ENCODE peak calls at places on chromosomes 11 and 22, in four cellular contexts. One of them, this sample, is unnamed.

GRCh38 chr11:83881428-83881827 is 595.3 kb upstream of the CCDC90B start:
- DNase-seq in hepatocyte: no peak
- DNase-seq in GM23248: peak; percentile 10
- DNase-seq in fibroblast of lung: no peak
- DNase-seq in this sample: no peak

GRCh38 chr11:62555464-62556092 is 9.0 kb upstream of the AHNAK start:
- DNase-seq in hepatocyte: peak; percentile 53
- DNase-seq in fibroblast of lung: peak; percentile 76
- DNase-seq in GM23248: peak; percentile 49
- DNase-seq in this sample: peak; percentile 88

GRCh38 chr11:19970944-19971343 is 189.3 kb downstream of the DBX1 start:
- DNase-seq in GM23248: no peak
- DNase-seq in fibroblast of lung: no peak
- DNase-seq in hepatocyte: no peak
- DNase-seq in this sample: no peak

GRCh38 chr22:31347251-31348008 is 1.3 kb upstream of the PATZ1 start:
- DNase-seq in fibroblast of lung: peak; percentile 73
- DNase-seq in hepatocyte: peak; percentile 85
- DNase-seq in GM23248: peak; percentile 86
- DNase-seq in this sample: peak; percentile 85

GRCh38 chr11:85889676-85890579 is 34.7 kb downstream of the CCDC83 start:
- DNase-seq in hepatocyte: peak; percentile 68
- DNase-seq in fibroblast of lung: peak; percentile 53
- DNase-seq in GM23248: peak; percentile 88
- DNase-seq in this sample: peak; percentile 90

GRCh38 chr22:48511211-48511610 is 1316.5 kb downstream of the BRD1 start:
- DNase-seq in fibroblast of lung: no peak
- DNase-seq in GM23248: no peak
- DNase-seq in hepatocyte: no peak
- DNase-seq in this sample: no peak

GRCh38 chr22:20946991-20947390 is 20.1 kb upstream of the AIFM3 start:
- DNase-seq in GM23248: no peak
- DNase-seq in fibroblast of lung: no peak
- DNase-seq in hepatocyte: no peak
- DNase-seq in this sample: no peak

GRCh38 chr11:129655247-129655832 is 160.3 kb upstream of the TMEM45B start:
- DNase-seq in GM23248: no peak
- DNase-seq in hepatocyte: no peak
- DNase-seq in fibroblast of lung: no peak
- DNase-seq in this sample: no peak

GRCh38 chr22:30832407-30832987 is 136.1 kb downstream of the MORC2 start:
- DNase-seq in fibroblast of lung: no peak
- DNase-seq in hepatocyte: no peak
- DNase-seq in GM23248: no peak
- DNase-seq in this sample: no peak

GRCh38 chr11:61826930-61827572 is 1.0 kb upstream of the FADS2 start:
- DNase-seq in hepatocyte: no peak
- DNase-seq in GM23248: no peak
- DNase-seq in fibroblast of lung: no peak
- DNase-seq in this sample: no peak

GRCh38 chr22:37843746-37844089 is 416 bp downstream of the ANKRD54 start:
- DNase-seq in hepatocyte: peak; percentile 75
- DNase-seq in fibroblast of lung: peak; percentile 21
- DNase-seq in GM23248: peak; percentile 74
- DNase-seq in this sample: no peak

GRCh38 chr11:23789938-23790371 is 706.9 kb upstream of the LUZP2 start:
- DNase-seq in hepatocyte: peak; percentile 79
- DNase-seq in fibroblast of lung: peak; percentile 55
- DNase-seq in GM23248: peak; percentile 67
- DNase-seq in this sample: no peak

GRCh38 chr11:20873054-20873453 is 203.7 kb downstream of the NELL1 start:
- DNase-seq in GM23248: peak; percentile 8
- DNase-seq in fibroblast of lung: no peak
- DNase-seq in hepatocyte: peak; percentile 73
- DNase-seq in this sample: peak; percentile 83

GRCh38 chr22:11629661-11630385 is 3898.2 kb upstream of the OR11H1 start:
- DNase-seq in hepatocyte: no peak
- DNase-seq in fibroblast of lung: no peak
- DNase-seq in GM23248: no peak
- DNase-seq in this sample: no peak

GRCh38 chr11:12455938-12456337 is 78.6 kb downstream of the PARVA start:
- DNase-seq in hepatocyte: no peak
- DNase-seq in fibroblast of lung: peak; percentile 83
- DNase-seq in GM23248: peak; percentile 80
- DNase-seq in this sample: no peak

GRCh38 chr22:23857606-23858483 is at the start of gene SLC2A11:
- DNase-seq in hepatocyte: peak; percentile 100
- DNase-seq in fibroblast of lung: peak; percentile 97
- DNase-seq in GM23248: peak; percentile 100
- DNase-seq in this sample: peak; percentile 99

GRCh38 chr11:37849731-37850130 is 1251.7 kb upstream of the RAG2 start:
- DNase-seq in fibroblast of lung: peak; percentile 10
- DNase-seq in GM23248: no peak
- DNase-seq in hepatocyte: no peak
- DNase-seq in this sample: no peak

GRCh38 chr11:47715082-47715669 is at the start of gene AGBL2:
- DNase-seq in hepatocyte: peak; percentile 78
- DNase-seq in GM23248: peak; percentile 83
- DNase-seq in fibroblast of lung: peak; percentile 58
- DNase-seq in this sample: peak; percentile 79

GRCh38 chr11:15901046-15901445 is 455.3 kb downstream of the SOX6 start:
- DNase-seq in fibroblast of lung: no peak
- DNase-seq in hepatocyte: peak; percentile 67
- DNase-seq in GM23248: no peak
- DNase-seq in this sample: peak; percentile 63

GRCh38 chr11:70481625-70482528 is 83.5 kb downstream of the CTTN start:
- DNase-seq in fibroblast of lung: peak; percentile 80
- DNase-seq in GM23248: peak; percentile 71
- DNase-seq in hepatocyte: peak; percentile 41
- DNase-seq in this sample: no peak

GRCh38 chr11:31445621-31446020 is 63.8 kb downstream of the IMMP1L start:
- DNase-seq in fibroblast of lung: no peak
- DNase-seq in hepatocyte: no peak
- DNase-seq in GM23248: no peak
- DNase-seq in this sample: no peak

GRCh38 chr11:127644366-127644765 is 643.8 kb upstream of the KIRREL3 start:
- DNase-seq in hepatocyte: no peak
- DNase-seq in fibroblast of lung: no peak
- DNase-seq in GM23248: no peak
- DNase-seq in this sample: no peak

GRCh38 chr11:45413156-45413833 is 127.2 kb upstream of the SYT13 start:
- DNase-seq in hepatocyte: no peak
- DNase-seq in GM23248: peak; percentile 12
- DNase-seq in fibroblast of lung: no peak
- DNase-seq in this sample: no peak

GRCh38 chr11:129737535-129738230 is 78.0 kb upstream of the TMEM45B start:
- DNase-seq in GM23248: no peak
- DNase-seq in fibroblast of lung: no peak
- DNase-seq in hepatocyte: no peak
- DNase-seq in this sample: no peak

GRCh38 chr11:93529707-93530467 is 13.3 kb downstream of the SMCO4 start:
- DNase-seq in fibroblast of lung: no peak
- DNase-seq in hepatocyte: peak; percentile 16
- DNase-seq in GM23248: peak; percentile 57
- DNase-seq in this sample: no peak

GRCh38 chr22:27424319-27424718 is 377.2 kb downstream of the MN1 start:
- DNase-seq in GM23248: peak; percentile 59
- DNase-seq in fibroblast of lung: no peak
- DNase-seq in hepatocyte: no peak
- DNase-seq in this sample: no peak

GRCh38 chr11:94794287-94795168 is 26.4 kb downstream of the AMOTL1 start:
- DNase-seq in fibroblast of lung: peak; percentile 93
- DNase-seq in GM23248: peak; percentile 96
- DNase-seq in hepatocyte: no peak
- DNase-seq in this sample: no peak

GRCh38 chr22:20994128-20994901 is 7.6 kb downstream of the THAP7 start:
- DNase-seq in hepatocyte: no peak
- DNase-seq in fibroblast of lung: no peak
- DNase-seq in GM23248: no peak
- DNase-seq in this sample: no peak

GRCh38 chr11:102986815-102987214 is 31.3 kb upstream of the MMP13 start:
- DNase-seq in hepatocyte: no peak
- DNase-seq in fibroblast of lung: peak; percentile 78
- DNase-seq in GM23248: peak; percentile 71
- DNase-seq in this sample: no peak

GRCh38 chr11:124072147-124072546 is 31.0 kb upstream of the OR10G7 start:
- DNase-seq in fibroblast of lung: no peak
- DNase-seq in hepatocyte: no peak
- DNase-seq in GM23248: no peak
- DNase-seq in this sample: no peak

GRCh38 chr22:46865642-46866041 is 103.2 kb downstream of the TBC1D22A start:
- DNase-seq in fibroblast of lung: no peak
- DNase-seq in hepatocyte: no peak
- DNase-seq in GM23248: no peak
- DNase-seq in this sample: no peak

GRCh38 chr11:90639687-90640086 is 416.8 kb upstream of the CHORDC1 start:
- DNase-seq in fibroblast of lung: peak; percentile 37
- DNase-seq in GM23248: no peak
- DNase-seq in hepatocyte: peak; percentile 46
- DNase-seq in this sample: peak; percentile 20

GRCh38 chr11:5291207-5291838 is 10.4 kb downstream of the OR51B4 start:
- DNase-seq in GM23248: peak; percentile 56
- DNase-seq in fibroblast of lung: peak; percentile 70
- DNase-seq in hepatocyte: peak; percentile 42
- DNase-seq in this sample: peak; percentile 81

GRCh38 chr22:40449676-40450035 is 79.3 kb downstream of the SGSM3 start:
- DNase-seq in GM23248: peak; percentile 87
- DNase-seq in fibroblast of lung: peak; percentile 79
- DNase-seq in hepatocyte: no peak
- DNase-seq in this sample: no peak

GRCh38 chr11:34331329-34331728 is 26.5 kb downstream of the ABTB2 start:
- DNase-seq in fibroblast of lung: peak; percentile 68
- DNase-seq in GM23248: peak; percentile 89
- DNase-seq in hepatocyte: no peak
- DNase-seq in this sample: no peak

GRCh38 chr11:34333787-34334186 is 24.0 kb downstream of the ABTB2 start:
- DNase-seq in hepatocyte: no peak
- DNase-seq in fibroblast of lung: no peak
- DNase-seq in GM23248: no peak
- DNase-seq in this sample: no peak

GRCh38 chr11:34330653-34331052 is 27.2 kb downstream of the ABTB2 start:
- DNase-seq in fibroblast of lung: no peak
- DNase-seq in hepatocyte: no peak
- DNase-seq in GM23248: no peak
- DNase-seq in this sample: no peak

GRCh38 chr11:34331736-34332135 is 26.1 kb downstream of the ABTB2 start:
- DNase-seq in fibroblast of lung: no peak
- DNase-seq in GM23248: peak; percentile 46
- DNase-seq in hepatocyte: peak; percentile 48
- DNase-seq in this sample: no peak

GRCh38 chr11:34332524-34332923 is 25.3 kb downstream of the ABTB2 start:
- DNase-seq in GM23248: no peak
- DNase-seq in hepatocyte: no peak
- DNase-seq in fibroblast of lung: no peak
- DNase-seq in this sample: no peak
- H3K27me3 ChIP-seq in GM23248: no peaks in the 10 kb centered on the region
- H3K27me3 ChIP-seq in hepatocyte: no peaks in the 10 kb centered on the region
- H3K27me3 ChIP-seq in fibroblast of lung: no peaks in the 10 kb centered on the region
- H3K27me3 ChIP-seq in this sample: no peaks in the 10 kb centered on the region

GRCh38 chr11:76279038-76279437 is 72.7 kb upstream of the WNT11 start:
- DNase-seq in fibroblast of lung: no peak
- DNase-seq in GM23248: peak; percentile 33
- DNase-seq in hepatocyte: no peak
- DNase-seq in this sample: no peak

GRCh38 chr11:76278526-76278925 is 72.2 kb upstream of the WNT11 start:
- DNase-seq in GM23248: no peak
- DNase-seq in hepatocyte: no peak
- DNase-seq in fibroblast of lung: no peak
- DNase-seq in this sample: no peak

GRCh38 chr11:76276773-76277155 is 70.5 kb upstream of the WNT11 start:
- DNase-seq in fibroblast of lung: no peak
- DNase-seq in GM23248: no peak
- DNase-seq in hepatocyte: no peak
- DNase-seq in this sample: no peak

GRCh38 chr11:76276046-76276772 is 69.9 kb upstream of the WNT11 start:
- DNase-seq in GM23248: no peak
- DNase-seq in hepatocyte: no peak
- DNase-seq in fibroblast of lung: no peak
- DNase-seq in this sample: no peak

GRCh38 chr11:76277298-76278175 is 71.2 kb upstream of the WNT11 start:
- DNase-seq in GM23248: no peak
- DNase-seq in hepatocyte: no peak
- DNase-seq in fibroblast of lung: no peak
- DNase-seq in this sample: no peak
- H3K4me2 ChIP-seq in GM23248: no peak overlapping the region
- H3K4me2 ChIP-seq in hepatocyte: no peak overlapping the region
- H3K4me2 ChIP-seq in fibroblast of lung: no peak overlapping the region
- H3K4me2 ChIP-seq in this sample: no peak overlapping the region

DNA sequence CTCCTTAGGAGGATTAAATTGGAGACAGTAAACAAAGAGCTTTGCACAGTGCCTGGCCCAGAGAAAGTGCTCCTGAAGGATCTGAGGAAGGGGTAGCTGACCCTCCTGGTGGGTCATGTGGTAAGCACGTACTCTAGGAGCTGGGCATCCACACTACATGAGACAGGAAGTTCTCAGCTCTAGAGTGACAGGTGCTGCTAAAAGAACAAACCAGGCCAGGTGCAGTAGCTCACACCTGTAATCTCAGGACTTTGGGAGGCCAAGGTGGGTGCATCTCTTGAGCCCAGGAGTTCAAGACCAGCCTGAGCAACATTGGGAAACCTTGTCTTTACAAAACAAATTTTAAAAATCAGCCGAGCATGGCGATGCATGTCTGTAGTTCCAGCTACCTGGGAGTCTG is 13.1 kb downstream of the SLC43A1 start:
- DNase-seq in hepatocyte: no peak
- DNase-seq in GM23248: no peak
- DNase-seq in fibroblast of lung: no peak
- DNase-seq in this sample: no peak
- H3K27me3 ChIP-seq in hepatocyte: no peaks in the 10 kb centered on the region
- H3K27me3 ChIP-seq in GM23248: no peaks in the 10 kb centered on the region
- H3K27me3 ChIP-seq in fibroblast of lung: no peaks in the 10 kb centered on the region
- H3K27me3 ChIP-seq in this sample: no peaks in the 10 kb centered on the region

GRCh38 chr22:18091478-18091877 is 13.7 kb downstream of the PEX26 start:
- DNase-seq in GM23248: peak; percentile 58
- DNase-seq in hepatocyte: no peak
- DNase-seq in fibroblast of lung: no peak
- DNase-seq in this sample: no peak
- H3K4me2 ChIP-seq in GM23248: peak overlapping the region; percentile 83
- H3K4me2 ChIP-seq in hepatocyte: peak overlapping the region; percentile 48
- H3K4me2 ChIP-seq in fibroblast of lung: peak overlapping the region; percentile 90
- H3K4me2 ChIP-seq in this sample: no peak overlapping the region

DNA sequence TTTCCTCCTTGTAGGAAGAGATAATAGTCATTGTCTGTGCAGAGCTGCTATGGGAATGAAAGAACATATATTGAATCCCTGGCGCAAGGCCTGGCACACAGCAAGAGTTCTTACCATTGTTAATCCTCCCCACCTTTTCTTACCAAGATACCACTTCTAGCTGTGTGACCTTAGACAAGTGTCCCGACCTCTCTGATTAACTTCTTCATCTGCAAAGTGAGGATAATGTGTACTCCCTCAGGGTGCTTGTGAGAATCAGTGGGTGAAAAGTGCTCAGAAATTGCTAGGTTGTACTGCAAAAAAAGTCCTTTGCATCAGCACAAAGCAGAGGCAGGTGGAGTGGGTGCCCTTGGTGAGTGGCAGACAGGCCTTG is 3.7 kb upstream of the CST6 start:
- DNase-seq in GM23248: no peak
- DNase-seq in hepatocyte: no peak
- DNase-seq in fibroblast of lung: no peak
- DNase-seq in this sample: no peak
- H3K27me3 ChIP-seq in GM23248: no peaks in the 10 kb centered on the region
- H3K27me3 ChIP-seq in hepatocyte: peaks cover 21% of the 10 kb centered on the region
- H3K27me3 ChIP-seq in fibroblast of lung: peaks cover 7% of the 10 kb centered on the region
- H3K27me3 ChIP-seq in this sample: no peaks in the 10 kb centered on the region

This sample was measured in mesendoderm.